ENCODE peak calls at places on chromosomes 1 and 21, in eight cellular contexts. Q, V, D, Y, E, J, A and H are unnamed samples.

GRCh38 chr1:234486858-234487830 is 8.2 kb upstream of the TARBP1 start:
- DNase-seq in Q (peak; percentile 58), V (no peak), D (peak; percentile 57), Y (peak; percentile 61), E (peak; percentile 49), J (no peak), A (no peak), H (peak; percentile 15)

GRCh38 chr1:22317231-22317919 is 134.3 kb upstream of the ZBTB40 start:
- DNase-seq in Q (no peak), V (no peak), D (no peak), Y (peak; percentile 31), E (peak; percentile 21), J (no peak), A (no peak), H (no peak)

GRCh38 chr1:1623181-1623630 is 7.9 kb downstream of the MIB2 start:
- DNase-seq in Q (no peak), V (no peak), D (no peak), Y (no peak), E (no peak), J (no peak), A (no peak), H (no peak)

GRCh38 chr1:239155466-239155865 is 230.9 kb upstream of the CHRM3 start:
- DNase-seq in Q (no peak), V (no peak), D (no peak), Y (no peak), E (no peak), J (no peak), A (no peak), H (no peak)

GRCh38 chr1:53608071-53608470 is 130.9 kb downstream of the GLIS1 start:
- DNase-seq in Q (no peak), V (no peak), D (no peak), Y (no peak), E (no peak), J (no peak), A (no peak), H (no peak)

GRCh38 chr1:64655861-64656260 is 89.0 kb upstream of the RAVER2 start:
- DNase-seq in Q (no peak), V (no peak), D (no peak), Y (no peak), E (no peak), J (no peak), A (no peak), H (no peak)

GRCh38 chr1:25642710-25643109 is 26.1 kb downstream of the MAN1C1 start:
- DNase-seq in Q (no peak), V (peak; percentile 55), D (peak; percentile 25), Y (peak; percentile 53), E (no peak), J (peak; percentile 85), A (no peak), H (no peak)

GRCh38 chr21:15976807-15977206 is 247.0 kb downstream of the USP25 start:
- DNase-seq in Q (no peak), V (no peak), D (no peak), Y (no peak), E (no peak), J (no peak), A (no peak), H (no peak)

GRCh38 chr1:232634086-232634485 is 4.2 kb upstream of the SIPA1L2 start:
- DNase-seq in Q (no peak), V (no peak), D (no peak), Y (no peak), E (no peak), J (no peak), A (no peak), H (no peak)

GRCh38 chr1:89552481-89553194 is 28.0 kb downstream of the LRRC8B start:
- DNase-seq in Q (no peak), V (no peak), D (no peak), Y (no peak), E (peak; percentile 9), J (no peak), A (no peak), H (no peak)

GRCh38 chr1:21251773-21252471 is 38.3 kb downstream of the ECE1 start:
- DNase-seq in Q (peak; percentile 94), V (no peak), D (peak; percentile 79), Y (peak; percentile 84), E (peak; percentile 70), J (no peak), A (no peak), H (no peak)

GRCh38 chr1:209743145-209743482 is 12.7 kb upstream of the TRAF3IP3 start:
- DNase-seq in Q (peak; percentile 63), V (no peak), D (peak; percentile 8), Y (peak; percentile 41), E (no peak), J (no peak), A (no peak), H (no peak)